ENCODE peak calls at places on chromosomes 2 and 18, in seven cellular contexts. I is fibroblast of pulmonary artery, B is WERI-Rb-1, O is stomach, Z is K562, W is kidney epithelial cell, L is lower lobe of right lung. P is an unnamed sample.

GRCh38 chr18:49174478-49174877 is 223.7 kb upstream of the SMAD7 start:
- DNase-seq in I (peak; percentile 85), B (no peak), O (no peak), Z (no peak), W (no peak), L (no peak), P (peak; percentile 85)

GRCh38 chr2:36675579-36675978 is 20.9 kb upstream of the VIT start:
- DNase-seq in I (no peak), B (no peak), O (no peak), Z (no peak), W (no peak), L (no peak), P (no peak)

GRCh38 chr2:164839914-164840457 is 1.6 kb downstream of the COBLL1 start:
- DNase-seq in I (peak; percentile 48), B (no peak), O (no peak), Z (no peak), W (no peak), L (no peak), P (peak; percentile 81)

GRCh38 chr2:118089015-118089800 is 937 bp downstream of the INSIG2 start:
- DNase-seq in I (peak; percentile 60), B (no peak), O (peak; percentile 34), Z (peak; percentile 23), W (no peak), L (no peak), P (peak; percentile 69)

GRCh38 chr2:229725716-229726346 is 11.5 kb upstream of the DNER start:
- DNase-seq in I (peak; percentile 75), B (no peak), O (no peak), Z (no peak), W (peak; percentile 65), L (no peak), P (peak; percentile 93)

GRCh38 chr2:240603846-240604245 is 17.3 kb downstream of the CAPN10 start:
- DNase-seq in I (no peak), B (peak; percentile 5), O (no peak), Z (no peak), W (no peak), L (no peak), P (no peak)

GRCh38 chr2:181051861-181052522 is 71.6 kb downstream of the UBE2E3 start:
- DNase-seq in I (no peak), B (no peak), O (no peak), Z (no peak), W (no peak), L (no peak), P (no peak)

GRCh38 chr2:179141206-179141605 is 91.3 kb upstream of the CCDC141 start:
- DNase-seq in I (no peak), B (no peak), O (no peak), Z (no peak), W (no peak), L (no peak), P (no peak)

GRCh38 chr18:56489901-56490300 is 148.5 kb downstream of the TXNL1 start:
- DNase-seq in I (no peak), B (no peak), O (no peak), Z (no peak), W (no peak), L (no peak), P (no peak)

GRCh38 chr2:30267161-30267568 is 35.8 kb downstream of the LBH start:
- DNase-seq in I (no peak), B (peak; percentile 38), O (no peak), Z (peak; percentile 31), W (no peak), L (no peak), P (no peak)

GRCh38 chr18:27616324-27616723 is 431.2 kb upstream of the CHST9 start:
- DNase-seq in I (no peak), B (no peak), O (no peak), Z (no peak), W (no peak), L (no peak), P (no peak)
- TF ChIP-seq CTCF in I (no peak), B (no peak), O (no peak), Z (no peak), W (no peak), L (no peak), P (no peak)

GRCh38 chr2:177164131-177164530 is 48.5 kb upstream of the HNRNPA3 start:
- DNase-seq in I (no peak), B (no peak), O (no peak), Z (no peak), W (no peak), L (no peak), P (no peak)

GRCh38 chr2:177169810-177170514 is 42.6 kb upstream of the HNRNPA3 start:
- DNase-seq in I (no peak), B (peak; percentile 36), O (no peak), Z (no peak), W (no peak), L (peak; percentile 80), P (no peak)

GRCh38 chr2:177165103-177165583 is 47.5 kb upstream of the HNRNPA3 start:
- DNase-seq in I (peak; percentile 66), B (peak; percentile 12), O (no peak), Z (no peak), W (no peak), L (no peak), P (peak; percentile 67)

GRCh38 chr2:177164584-177165052 is 48.0 kb upstream of the HNRNPA3 start:
- DNase-seq in I (peak; percentile 83), B (peak; percentile 84), O (peak; percentile 86), Z (peak; percentile 83), W (no peak), L (peak; percentile 81), P (peak; percentile 87)

DNA sequence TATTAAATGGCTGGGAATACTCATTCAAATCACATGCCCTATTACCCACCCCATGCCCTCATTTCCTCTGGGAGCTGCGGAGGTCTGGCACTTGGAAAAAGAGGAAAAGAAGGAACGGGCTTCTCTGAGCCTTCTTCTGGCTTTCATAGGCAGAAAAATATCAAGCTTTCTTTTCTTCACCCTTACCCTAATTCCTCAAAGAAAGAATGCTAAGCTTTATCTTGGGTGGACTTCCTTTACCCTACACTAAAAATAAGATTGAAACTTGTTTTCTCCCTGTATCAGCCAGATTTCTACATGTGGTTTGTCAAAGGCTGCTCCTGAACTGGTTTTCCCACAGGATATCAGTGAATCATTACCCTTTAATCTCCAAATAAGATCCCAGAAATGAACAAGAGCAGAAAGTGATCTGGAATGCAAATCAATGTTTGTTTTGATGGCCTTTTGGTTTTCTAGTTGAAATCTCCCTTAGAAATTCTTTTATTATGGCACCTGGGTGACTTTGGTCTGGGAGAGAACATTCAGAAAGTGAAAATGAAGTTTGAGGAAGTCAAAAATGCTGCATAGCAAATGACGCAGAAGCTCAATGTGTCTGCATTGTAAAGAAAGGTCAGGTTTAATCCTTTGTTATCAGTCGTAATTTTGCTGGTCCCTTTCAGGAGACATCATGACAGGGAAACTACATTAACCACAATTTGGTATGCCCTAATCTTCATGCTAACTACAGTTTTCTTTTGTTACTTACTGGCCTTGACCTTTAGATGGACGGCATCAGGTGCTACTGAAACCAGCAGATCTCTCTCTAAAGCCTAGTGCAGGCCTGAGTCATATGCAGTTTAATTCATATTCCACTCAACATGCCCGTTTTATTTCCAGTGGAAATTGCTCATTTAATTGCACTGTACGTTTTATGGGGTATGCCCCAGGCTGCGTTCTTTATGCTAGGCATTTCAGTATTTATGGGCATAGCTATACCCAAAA is 46.6 kb upstream of the HNRNPA3 start:
- DNase-seq in I (peak; percentile 71), B (no peak), O (no peak), Z (no peak), W (no peak), L (no peak), P (peak; percentile 82)
- H3K4me3 ChIP-seq in I (peak overlapping the region; percentile 33), B (no peak overlapping the region), O (peak overlapping the region; percentile 38), Z (no peak overlapping the region), W (no peak overlapping the region), L (peak overlapping the region; percentile 55), P (no peak overlapping the region)

DNA sequence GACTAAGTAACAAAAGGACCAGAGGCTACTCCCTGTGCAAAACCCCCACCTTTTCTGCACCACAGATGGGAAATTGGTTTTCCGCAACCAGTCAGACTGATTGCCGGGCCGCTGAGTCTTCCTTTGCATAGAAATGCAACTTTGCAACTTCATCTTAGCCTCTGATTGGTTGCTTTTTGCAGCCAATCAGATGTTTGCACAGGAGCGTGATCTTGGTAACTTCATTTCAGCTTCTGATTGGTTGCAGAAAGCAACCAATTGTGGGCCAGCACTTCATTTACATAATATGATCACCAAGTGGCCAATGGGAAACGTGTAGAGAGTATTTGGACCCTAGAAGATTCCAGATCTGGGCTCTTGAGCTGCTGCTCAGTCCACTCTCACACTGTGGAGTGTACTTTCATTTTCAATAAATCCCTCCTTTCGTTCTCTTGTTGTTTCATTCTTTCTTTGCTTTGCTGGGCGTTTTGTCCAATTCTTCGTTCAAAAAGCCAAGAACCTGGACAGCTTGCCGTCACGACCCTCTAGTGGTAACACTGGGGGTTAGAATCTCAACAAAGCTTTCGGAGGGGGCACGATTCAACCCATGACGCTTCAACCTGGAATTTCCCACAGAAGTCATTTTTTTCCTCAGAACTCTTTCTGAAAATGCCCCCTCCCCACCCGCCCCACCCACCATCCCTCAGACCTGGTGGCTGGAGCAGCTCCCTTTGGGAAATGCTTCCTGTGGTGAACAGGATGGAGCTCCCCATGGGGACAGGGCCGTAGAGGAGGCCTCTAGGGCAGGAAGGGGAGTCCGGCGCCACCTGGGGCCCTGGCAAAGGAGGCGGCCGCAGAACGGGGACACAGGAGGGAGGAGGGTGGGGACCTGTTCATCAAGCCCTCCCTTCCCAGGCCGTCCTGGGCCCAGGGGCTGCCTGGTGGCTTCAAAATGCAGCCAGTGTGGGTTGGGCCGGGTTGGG is 31.8 kb upstream of the KCNF1 start:
- DNase-seq in I (no peak), B (no peak), O (no peak), Z (no peak), W (no peak), L (no peak), P (no peak)
- TF ChIP-seq CTCF in I (no peak), B (no peak), O (no peak), Z (no peak), W (no peak), L (no peak), P (no peak)

GRCh38 chr2:85935746-85936208 is 47.0 kb upstream of the ST3GAL5 start:
- DNase-seq in I (peak; percentile 75), B (peak; percentile 60), O (no peak), Z (no peak), W (no peak), L (no peak), P (peak; percentile 74)

GRCh38 chr2:85938456-85938855 is 49.7 kb upstream of the ST3GAL5 start:
- DNase-seq in I (peak; percentile 40), B (no peak), O (no peak), Z (no peak), W (no peak), L (no peak), P (no peak)

GRCh38 chr2:85937069-85937439 is 48.3 kb upstream of the ST3GAL5 start:
- DNase-seq in I (no peak), B (no peak), O (no peak), Z (no peak), W (no peak), L (no peak), P (no peak)

GRCh38 chr2:85935170-85935745 is 46.5 kb upstream of the ST3GAL5 start:
- DNase-seq in I (no peak), B (no peak), O (no peak), Z (no peak), W (no peak), L (no peak), P (no peak)

DNA sequence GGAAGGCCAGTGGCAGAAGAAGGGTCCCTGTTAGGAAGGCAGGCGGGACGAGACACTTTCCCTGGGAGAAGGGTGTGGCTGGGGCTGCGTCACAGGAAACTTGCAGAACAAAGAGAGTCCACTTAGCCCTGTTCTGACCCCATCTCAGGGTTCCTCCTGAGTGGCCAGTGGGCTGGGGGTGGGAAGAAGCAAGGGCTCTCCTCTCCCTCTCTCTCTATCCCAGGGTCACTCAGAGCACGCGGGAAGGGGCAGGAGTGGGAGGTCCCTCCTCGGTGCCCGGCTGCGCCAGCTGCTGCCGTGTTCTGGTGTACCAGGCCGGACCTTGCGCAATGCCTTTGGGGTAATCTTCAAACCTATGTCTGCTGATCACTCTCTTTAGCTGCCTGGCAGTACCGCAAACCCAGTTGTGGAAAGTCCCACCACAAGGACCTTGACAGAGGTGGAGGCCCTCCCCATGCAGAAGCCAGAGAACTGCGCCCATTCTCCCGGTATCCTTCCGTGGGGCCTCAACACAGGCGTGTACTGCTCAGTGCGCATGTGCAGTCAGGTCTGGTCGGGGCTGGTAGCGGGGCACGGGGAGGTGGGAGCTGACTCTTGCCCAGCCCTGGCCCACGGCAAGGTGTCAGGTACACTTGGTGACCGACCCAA is 47.8 kb upstream of the ST3GAL5 start:
- DNase-seq in I (peak; percentile 52), B (no peak), O (no peak), Z (no peak), W (no peak), L (peak; percentile 65), P (peak; percentile 48)
- H3K4me3 ChIP-seq in I (no peak overlapping the region), B (no peak overlapping the region), O (no peak overlapping the region), Z (no peak overlapping the region), W (no peak overlapping the region), L (no peak overlapping the region), P (no peak overlapping the region)